ENCODE peak calls at places on chromosomes 5 and 9, in ten cellular contexts. E, O, S, F, T, N, W, J, L and Y are unnamed samples.

GRCh38 chr9:92384373-92384772 is 20.0 kb downstream of the OGN start:
- DNase-seq in J (peak), T (no peak), F (no peak), W (peak), S (no peak), L (no peak), N (no peak), E (no peak), O (peak), Y (no peak)

GRCh38 chr5:10894445-10895054 is 133.5 kb upstream of the DAP start:
- DNase-seq in E (no peak), W (no peak), J (no peak), O (no peak), T (no peak), F (no peak), S (no peak), L (no peak), N (no peak), Y (no peak)

GRCh38 chr9:108047264-108047663 is 557.7 kb upstream of the KLF4 start:
- DNase-seq in T (no peak), L (no peak), O (peak), S (no peak), E (no peak), N (no peak), W (no peak), F (no peak), J (peak), Y (no peak)

GRCh38 chr9:89854715-89855475 is 250.1 kb downstream of the GADD45G start:
- DNase-seq in E (no peak), S (no peak), J (no peak), O (no peak), N (no peak), L (no peak), W (no peak), F (no peak), T (no peak), Y (no peak)

GRCh38 chr5:93343570-93343969 is 237.4 kb downstream of the NR2F1-AS1 start:
- DNase-seq in W (no peak), N (no peak), T (no peak), F (no peak), J (no peak), O (peak), S (no peak), L (no peak), E (no peak), Y (no peak)

GRCh38 chr5:156431956-156432829 is 105.2 kb downstream of the SGCD start:
- DNase-seq in E (no peak), N (no peak), F (no peak), L (no peak), T (no peak), O (no peak), W (no peak), J (no peak), S (no peak), Y (no peak)

GRCh38 chr5:1299961-1300360 is 5.1 kb upstream of the TERT start:
- DNase-seq in F (no peak), N (no peak), L (no peak), J (no peak), W (no peak), T (no peak), O (no peak), S (no peak), E (no peak), Y (no peak)

GRCh38 chr9:104961238-104961637 is 33.3 kb upstream of the ABCA1 start:
- DNase-seq in L (peak), J (peak), N (peak), O (peak), F (peak), E (no peak), T (no peak), S (peak), W (peak), Y (peak)

GRCh38 chr9:95533996-95534680 is 17.4 kb upstream of the PTCH1 start:
- DNase-seq in L (no peak), T (no peak), O (no peak), N (no peak), E (no peak), S (no peak), J (no peak), F (no peak), W (no peak), Y (no peak)

GRCh38 chr5:74017112-74017511 is 391.1 kb downstream of the ARHGEF28 start:
- DNase-seq in S (no peak), L (no peak), T (no peak), W (peak), N (peak), J (no peak), F (no peak), O (no peak), E (no peak), Y (no peak)

GRCh38 chr5:155368490-155368889 is 354.9 kb downstream of the KIF4B start:
- DNase-seq in E (no peak), S (no peak), O (no peak), F (no peak), L (no peak), T (no peak), J (no peak), N (no peak), W (no peak), Y (no peak)